ENCODE peak calls at places on chromosomes 12 and 14, in nine cellular contexts. M is psoas muscle, K is neural crest cell, W is Calu3, T is heart right ventricle, G is GM13977, A is testis, N is GM12865, V is nephron progenitor cell. Z is an unnamed sample.
A peak's percentile ranks its signal among the peaks of the same experiment; 100 is the strongest.

GRCh38 chr12:111168009-111168786 is 200.7 kb downstream of the PHETA1 start:
- DNase-seq in N (no peak), V (no peak), W (no peak), A (no peak), G (no peak), M (no peak), T (no peak), K (no peak), Z (no peak)

GRCh38 chr12:123431951-123432886 is 4.3 kb downstream of the RILPL2 start:
- DNase-seq in N (peak; percentile 80), V (no peak), A (no peak), M (no peak), T (no peak), K (no peak), G (no peak), W (no peak), Z (no peak)

GRCh38 chr12:2960432-2960956 is 1.3 kb downstream of the TEAD4 start:
- DNase-seq in T (no peak), A (no peak), M (no peak), K (no peak), G (peak; percentile 52), N (peak; percentile 13), V (peak; percentile 23), W (peak; percentile 10), Z (peak; percentile 52)

GRCh38 chr12:58302487-58303011 is 361.2 kb downstream of the ATP23 start:
- DNase-seq in K (no peak), T (no peak), V (no peak), G (no peak), A (peak; percentile 15), N (no peak), M (no peak), W (peak; percentile 66), Z (no peak)

GRCh38 chr12:122875590-122876220 is 20.2 kb downstream of the VPS37B start:
- DNase-seq in T (no peak), N (peak; percentile 85), A (no peak), K (no peak), V (no peak), M (no peak), G (peak; percentile 71), W (no peak), Z (peak; percentile 58)

GRCh38 chr12:120680165-120680738 is 6.7 kb upstream of the MLEC start:
- DNase-seq in K (no peak), M (no peak), V (no peak), A (no peak), G (no peak), W (no peak), T (no peak), N (peak; percentile 48), Z (no peak)

GRCh38 chr12:96416033-96416790 is 16.0 kb upstream of the CDK17 start:
- DNase-seq in A (no peak), M (no peak), G (no peak), W (peak; percentile 30), N (no peak), T (no peak), K (no peak), V (no peak), Z (no peak)

GRCh38 chr12:57889541-57889989 is 43.0 kb upstream of the CTDSP2 start:
- DNase-seq in W (no peak), M (peak; percentile 75), V (no peak), T (peak; percentile 76), A (peak; percentile 67), N (no peak), K (no peak), G (no peak), Z (no peak)

GRCh38 chr14:105528859-105529505 is 2.6 kb downstream of the TMEM121 start:
- DNase-seq in V (no peak), M (no peak), K (no peak), N (peak; percentile 55), A (no peak), G (peak; percentile 56), W (no peak), T (no peak), Z (peak; percentile 63)

GRCh38 chr12:27193854-27194544 is 50.1 kb upstream of the STK38L start:
- DNase-seq in N (no peak), W (no peak), K (no peak), G (no peak), T (peak; percentile 36), V (no peak), M (no peak), A (no peak), Z (no peak)

GRCh38 chr12:108647199-108647935 is 13.7 kb upstream of the SELPLG start:
- DNase-seq in K (no peak), T (no peak), G (no peak), M (no peak), A (no peak), N (no peak), W (no peak), V (no peak), Z (no peak)
- TF ChIP-seq CTCF in K (no peak), T (no peak), G (no peak), M (no peak), A (no peak), N (no peak), W (no peak), V (no peak), Z (no peak)

GRCh38 chr12:132827763-132828703 is 636 bp downstream of the GOLGA3 start:
- DNase-seq in A (peak; percentile 39), K (peak; percentile 5), W (peak; percentile 46), V (no peak), N (peak; percentile 63), M (no peak), G (peak; percentile 67), T (peak; percentile 30), Z (peak; percentile 59)
- TF ChIP-seq CTCF in A (no peak), K (no peak), W (no peak), V (no peak), N (no peak), M (no peak), G (no peak), T (no peak), Z (no peak)

GRCh38 chr14:75170797-75171196 is 5.6 kb downstream of the TMED10 start:
- DNase-seq in K (no peak), A (no peak), N (no peak), T (no peak), V (no peak), G (no peak), W (no peak), M (no peak), Z (no peak)

GRCh38 chr14:75175677-75176141 is 703 bp downstream of the TMED10 start:
- DNase-seq in A (no peak), W (no peak), V (no peak), T (no peak), G (no peak), N (no peak), K (no peak), M (no peak), Z (no peak)

GRCh38 chr14:75181426-75182062 is 5.1 kb upstream of the TMED10 start:
- DNase-seq in N (no peak), W (no peak), T (no peak), K (no peak), G (no peak), M (no peak), A (no peak), V (no peak), Z (no peak)

GRCh38 chr14:75174066-75174465 is 2.3 kb downstream of the TMED10 start:
- DNase-seq in M (no peak), G (no peak), T (no peak), V (no peak), A (no peak), W (no peak), N (no peak), K (no peak), Z (no peak)

DNA sequence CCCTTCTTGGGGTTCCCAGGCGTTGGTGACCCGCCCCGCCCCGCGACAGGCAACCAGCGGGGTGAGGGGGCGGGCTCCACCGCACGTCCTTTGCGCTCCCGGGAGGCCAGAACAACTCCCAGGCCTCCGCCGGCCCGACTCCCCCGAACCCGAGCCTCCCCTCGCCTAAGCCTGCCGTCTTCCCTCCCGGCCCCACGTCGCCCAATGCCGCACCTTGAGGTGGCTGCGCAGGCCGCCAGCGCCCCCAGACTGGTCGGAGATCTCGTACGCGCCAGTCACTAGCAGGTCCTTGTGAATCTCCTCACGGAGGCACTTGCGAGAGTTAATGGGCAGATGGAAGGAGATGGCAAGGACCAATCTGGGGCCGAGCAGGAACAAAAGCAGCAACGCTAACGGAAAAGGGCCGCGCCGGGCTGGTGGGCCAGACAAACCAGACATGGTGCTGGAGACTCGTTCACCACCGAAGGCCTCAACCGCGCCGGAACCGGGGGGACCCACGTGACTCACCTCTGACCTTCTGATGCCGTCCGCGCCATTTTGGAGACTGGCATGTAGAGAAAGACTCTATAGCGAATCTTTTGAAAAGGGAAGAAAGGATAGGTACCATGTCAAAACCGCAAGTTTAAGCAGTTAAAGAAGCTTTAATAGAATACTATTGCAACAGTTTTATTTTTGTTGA is at the start of gene TMED10:
- DNase-seq in A (peak; percentile 93), V (peak; percentile 88), G (peak; percentile 84), M (peak; percentile 89), W (peak; percentile 86), T (peak; percentile 88), K (peak; percentile 91), N (peak; percentile 94), Z (peak; percentile 86)
- TF ChIP-seq CTCF in A (no peak), V (no peak), G (no peak), M (no peak), W (no peak), T (no peak), K (no peak), N (no peak), Z (peak; percentile 13)

GRCh38 chr12:51238510-51239334 is at the start of gene DAZAP2:
- DNase-seq in A (peak; percentile 98), M (peak; percentile 95), N (peak; percentile 98), V (peak; percentile 98), K (peak; percentile 82), G (peak; percentile 96), W (peak; percentile 91), T (peak; percentile 97), Z (peak; percentile 95)
- TF ChIP-seq CTCF in A (peak; percentile 6), M (peak; percentile 28), N (no peak), V (no peak), K (peak; percentile 7), G (no peak), W (no peak), T (no peak), Z (no peak)

GRCh38 chr12:93832126-93832525 is 155.0 kb downstream of the CRADD start:
- DNase-seq in G (no peak), K (no peak), N (no peak), A (no peak), T (no peak), W (no peak), V (no peak), M (no peak), Z (no peak)
- TF ChIP-seq CTCF in G (no peak), K (no peak), N (no peak), A (no peak), T (no peak), W (no peak), V (no peak), M (no peak), Z (no peak)

DNA sequence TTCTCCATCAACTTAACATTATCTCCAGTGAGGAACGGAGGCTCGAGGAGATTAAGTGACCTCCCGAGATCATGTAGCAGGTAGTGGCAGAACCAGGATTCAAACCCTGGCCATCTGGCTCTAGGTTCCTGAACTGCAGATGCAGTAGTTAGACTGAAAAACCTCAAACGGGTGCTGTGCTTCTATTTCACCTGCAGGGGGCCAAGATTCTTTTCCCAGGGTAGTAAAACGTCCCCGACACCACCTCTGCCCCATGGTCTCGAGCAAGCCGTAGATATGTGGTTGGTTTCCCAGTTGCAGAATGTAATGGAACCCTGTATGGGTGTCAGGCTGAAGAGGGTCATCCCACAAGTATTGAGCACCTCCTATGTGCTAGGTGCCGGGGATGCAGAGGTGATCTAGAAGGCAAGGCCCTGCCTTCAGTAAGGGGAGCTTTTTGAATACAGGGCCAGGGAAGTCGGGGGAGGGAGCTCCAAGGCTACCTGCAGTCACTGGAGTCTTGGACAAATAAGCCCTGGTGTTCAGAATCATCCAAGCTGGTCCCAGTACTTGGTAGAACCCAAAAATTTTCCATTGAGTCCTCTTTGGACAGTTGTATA is 197.1 kb downstream of the CHST11 start:
- DNase-seq in T (no peak), A (no peak), K (peak; percentile 19), G (peak; percentile 25), W (peak; percentile 49), V (no peak), N (peak; percentile 51), M (no peak), Z (no peak)
- TF ChIP-seq CTCF in T (no peak), A (no peak), K (peak; percentile 51), G (peak; percentile 44), W (peak; percentile 46), V (peak; percentile 28), N (peak; percentile 50), M (peak; percentile 17), Z (peak; percentile 0)

Z was measured in GM20000.